ENCODE peak calls at places on chromosome 20, in six cellular contexts. One of them, this sample, is unnamed.
A peak's percentile ranks its signal among the peaks of the same experiment; 100 is the strongest.

GRCh38 chr20:24986436-24987015 is 6.0 kb downstream of the APMAP start:
- DNase-seq in PC-3: no peak
- DNase-seq in mammary epithelial cell: no peak
- DNase-seq in AG04450: no peak
- DNase-seq in CD8-positive, alpha-beta memory T cell: no peak
- DNase-seq in stomach: no peak
- DNase-seq in this sample: no peak

GRCh38 chr20:23415958-23416583 is 5.2 kb downstream of the NAPB start:
- DNase-seq in PC-3: no peak
- DNase-seq in mammary epithelial cell: peak; percentile 46
- DNase-seq in AG04450: no peak
- DNase-seq in CD8-positive, alpha-beta memory T cell: peak; percentile 71
- DNase-seq in stomach: no peak
- DNase-seq in this sample: no peak

GRCh38 chr20:45919536-45919933 is 7.6 kb upstream of the PLTP start:
- DNase-seq in PC-3: no peak
- DNase-seq in mammary epithelial cell: no peak
- DNase-seq in AG04450: peak; percentile 82
- DNase-seq in CD8-positive, alpha-beta memory T cell: no peak
- DNase-seq in stomach: peak; percentile 85
- DNase-seq in this sample: no peak

GRCh38 chr20:58649288-58650180 is 1.5 kb upstream of the STX16 start:
- DNase-seq in PC-3: no peak
- DNase-seq in mammary epithelial cell: no peak
- DNase-seq in AG04450: no peak
- DNase-seq in CD8-positive, alpha-beta memory T cell: peak; percentile 61
- DNase-seq in stomach: peak; percentile 34
- DNase-seq in this sample: peak; percentile 55

GRCh38 chr20:21102691-21103311 is 3.4 kb downstream of the LINC00237 start:
- DNase-seq in PC-3: no peak
- DNase-seq in mammary epithelial cell: peak; percentile 35
- DNase-seq in AG04450: no peak
- DNase-seq in CD8-positive, alpha-beta memory T cell: peak; percentile 71
- DNase-seq in stomach: peak; percentile 49
- DNase-seq in this sample: peak; percentile 60

GRCh38 chr20:62357681-62358080 is 9.4 kb downstream of the LAMA5 start:
- DNase-seq in PC-3: no peak
- DNase-seq in mammary epithelial cell: no peak
- DNase-seq in AG04450: no peak
- DNase-seq in CD8-positive, alpha-beta memory T cell: no peak
- DNase-seq in stomach: no peak
- DNase-seq in this sample: no peak

GRCh38 chr20:58619847-58620431 is 31.1 kb upstream of the STX16 start:
- DNase-seq in PC-3: peak; percentile 18
- DNase-seq in mammary epithelial cell: peak; percentile 24
- DNase-seq in AG04450: no peak
- DNase-seq in CD8-positive, alpha-beta memory T cell: no peak
- DNase-seq in stomach: no peak
- DNase-seq in this sample: no peak

GRCh38 chr20:32484221-32485125 is 100.7 kb downstream of the NOL4L start:
- DNase-seq in PC-3: peak; percentile 19
- DNase-seq in mammary epithelial cell: no peak
- DNase-seq in AG04450: no peak
- DNase-seq in CD8-positive, alpha-beta memory T cell: no peak
- DNase-seq in stomach: peak; percentile 50
- DNase-seq in this sample: peak; percentile 22

GRCh38 chr20:62480318-62480717 is 4.5 kb upstream of the GATA5 start:
- DNase-seq in PC-3: no peak
- DNase-seq in mammary epithelial cell: no peak
- DNase-seq in AG04450: no peak
- DNase-seq in CD8-positive, alpha-beta memory T cell: no peak
- DNase-seq in stomach: no peak
- DNase-seq in this sample: no peak

GRCh38 chr20:32555584-32555983 is 29.5 kb downstream of the NOL4L start:
- DNase-seq in PC-3: no peak
- DNase-seq in mammary epithelial cell: no peak
- DNase-seq in AG04450: no peak
- DNase-seq in CD8-positive, alpha-beta memory T cell: no peak
- DNase-seq in stomach: no peak
- DNase-seq in this sample: no peak

GRCh38 chr20:57985278-57985677 is 243.2 kb downstream of the ANKRD60 start:
- DNase-seq in PC-3: no peak
- DNase-seq in mammary epithelial cell: no peak
- DNase-seq in AG04450: no peak
- DNase-seq in CD8-positive, alpha-beta memory T cell: no peak
- DNase-seq in stomach: no peak
- DNase-seq in this sample: no peak

GRCh38 chr20:32605167-32605656 is 20.1 kb upstream of the NOL4L start:
- DNase-seq in PC-3: no peak
- DNase-seq in mammary epithelial cell: no peak
- DNase-seq in AG04450: peak; percentile 18
- DNase-seq in CD8-positive, alpha-beta memory T cell: no peak
- DNase-seq in stomach: no peak
- DNase-seq in this sample: no peak

GRCh38 chr20:59733326-59733725 is 129.0 kb downstream of the PHACTR3 start:
- DNase-seq in PC-3: no peak
- DNase-seq in mammary epithelial cell: no peak
- DNase-seq in AG04450: no peak
- DNase-seq in CD8-positive, alpha-beta memory T cell: no peak
- DNase-seq in stomach: no peak
- DNase-seq in this sample: no peak
- H3K9me3 ChIP-seq in PC-3: no peaks in the 10 kb centered on the region
- H3K9me3 ChIP-seq in mammary epithelial cell: no peaks in the 10 kb centered on the region
- H3K9me3 ChIP-seq in AG04450: peaks cover 12% of the 10 kb centered on the region
- H3K9me3 ChIP-seq in CD8-positive, alpha-beta memory T cell: no peaks in the 10 kb centered on the region
- H3K9me3 ChIP-seq in stomach: no peaks in the 10 kb centered on the region
- H3K9me3 ChIP-seq in this sample: no peaks in the 10 kb centered on the region

DNA sequence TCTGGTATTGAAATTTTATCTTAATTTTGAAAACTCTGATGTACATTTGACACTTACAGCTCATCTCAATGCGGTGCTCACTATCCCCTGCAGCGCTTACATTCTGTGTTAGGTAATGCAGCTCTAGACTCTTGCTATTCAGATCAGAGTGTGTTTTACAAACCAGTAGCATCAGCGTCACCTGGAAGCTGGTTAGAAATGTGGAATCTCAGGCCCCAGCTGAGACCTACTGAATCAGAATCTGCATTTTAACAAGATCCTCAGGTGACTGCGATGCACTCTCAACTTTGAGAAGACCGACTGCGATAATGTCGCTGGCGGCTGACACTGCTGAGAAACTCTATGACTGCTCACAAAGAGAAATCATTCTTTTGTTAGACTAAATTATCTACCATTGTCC is 140.3 kb upstream of the BTBD3 start:
- DNase-seq in PC-3: no peak
- DNase-seq in mammary epithelial cell: no peak
- DNase-seq in AG04450: no peak
- DNase-seq in CD8-positive, alpha-beta memory T cell: no peak
- DNase-seq in stomach: no peak
- DNase-seq in this sample: no peak
- H3K27ac ChIP-seq in PC-3: no peak overlapping the region
- H3K27ac ChIP-seq in mammary epithelial cell: no peak overlapping the region
- H3K27ac ChIP-seq in AG04450: peak overlapping the region; percentile 22
- H3K27ac ChIP-seq in CD8-positive, alpha-beta memory T cell: no peak overlapping the region
- H3K27ac ChIP-seq in stomach: no peak overlapping the region
- H3K27ac ChIP-seq in this sample: no peak overlapping the region

GRCh38 chr20:12597491-12597890 is 411.3 kb upstream of the SPTLC3 start:
- DNase-seq in PC-3: no peak
- DNase-seq in mammary epithelial cell: no peak
- DNase-seq in AG04450: no peak
- DNase-seq in CD8-positive, alpha-beta memory T cell: no peak
- DNase-seq in stomach: no peak
- DNase-seq in this sample: no peak
- H3K4me3 ChIP-seq in PC-3: no peak overlapping the region
- H3K4me3 ChIP-seq in mammary epithelial cell: no peak overlapping the region
- H3K4me3 ChIP-seq in AG04450: no peak overlapping the region
- H3K4me3 ChIP-seq in CD8-positive, alpha-beta memory T cell: no peak overlapping the region
- H3K4me3 ChIP-seq in stomach: no peak overlapping the region
- H3K4me3 ChIP-seq in this sample: no peak overlapping the region

GRCh38 chr20:47042464-47042863 is 147.8 kb downstream of the EYA2 start:
- DNase-seq in PC-3: no peak
- DNase-seq in mammary epithelial cell: no peak
- DNase-seq in AG04450: no peak
- DNase-seq in CD8-positive, alpha-beta memory T cell: no peak
- DNase-seq in stomach: no peak
- DNase-seq in this sample: no peak

GRCh38 chr20:47043076-47043475 is 148.4 kb downstream of the EYA2 start:
- DNase-seq in PC-3: no peak
- DNase-seq in mammary epithelial cell: no peak
- DNase-seq in AG04450: no peak
- DNase-seq in CD8-positive, alpha-beta memory T cell: no peak
- DNase-seq in stomach: no peak
- DNase-seq in this sample: no peak

GRCh38 chr20:47038581-47039560 is 144.2 kb downstream of the EYA2 start:
- DNase-seq in PC-3: no peak
- DNase-seq in mammary epithelial cell: no peak
- DNase-seq in AG04450: no peak
- DNase-seq in CD8-positive, alpha-beta memory T cell: no peak
- DNase-seq in stomach: peak; percentile 59
- DNase-seq in this sample: no peak

GRCh38 chr20:47041500-47041899 is 146.9 kb downstream of the EYA2 start:
- DNase-seq in PC-3: no peak
- DNase-seq in mammary epithelial cell: no peak
- DNase-seq in AG04450: no peak
- DNase-seq in CD8-positive, alpha-beta memory T cell: no peak
- DNase-seq in stomach: no peak
- DNase-seq in this sample: no peak

DNA sequence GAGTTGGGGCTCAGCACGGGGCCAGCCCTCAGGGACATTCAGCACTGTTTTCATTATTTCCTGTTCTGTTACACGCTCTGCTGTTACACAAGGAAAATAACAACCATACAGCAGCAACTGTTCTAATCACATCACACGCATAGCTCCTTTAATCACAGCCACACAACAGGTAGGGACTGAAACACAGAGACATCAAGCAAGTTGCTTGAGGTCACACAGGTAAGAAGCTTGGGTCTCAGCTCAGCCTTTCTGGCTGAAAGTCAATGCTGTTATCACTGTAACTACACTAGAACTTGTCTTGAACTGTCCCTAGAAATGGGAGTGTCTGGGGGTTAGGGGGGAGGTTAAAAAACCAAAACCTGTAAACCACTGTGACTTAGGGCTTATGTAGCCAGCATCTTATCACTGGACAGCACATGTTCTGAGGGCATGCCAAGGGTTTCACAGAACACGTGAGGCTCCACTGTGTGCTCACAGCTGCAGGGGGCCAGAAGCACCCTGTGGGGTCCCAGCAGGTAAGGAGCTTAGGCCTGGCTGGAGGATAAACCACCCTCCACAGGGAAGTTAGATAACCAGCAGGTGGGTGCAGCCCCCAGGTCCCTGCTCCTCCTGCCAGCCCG is 146.0 kb downstream of the EYA2 start:
- DNase-seq in PC-3: no peak
- DNase-seq in mammary epithelial cell: no peak
- DNase-seq in AG04450: no peak
- DNase-seq in CD8-positive, alpha-beta memory T cell: no peak
- DNase-seq in stomach: no peak
- DNase-seq in this sample: no peak
- H3K9me3 ChIP-seq in PC-3: no peaks in the 10 kb centered on the region
- H3K9me3 ChIP-seq in mammary epithelial cell: no peaks in the 10 kb centered on the region
- H3K9me3 ChIP-seq in AG04450: peaks cover 6% of the 10 kb centered on the region
- H3K9me3 ChIP-seq in CD8-positive, alpha-beta memory T cell: no peaks in the 10 kb centered on the region
- H3K9me3 ChIP-seq in stomach: peaks cover 12% of the 10 kb centered on the region
- H3K9me3 ChIP-seq in this sample: no peaks in the 10 kb centered on the region

DNA sequence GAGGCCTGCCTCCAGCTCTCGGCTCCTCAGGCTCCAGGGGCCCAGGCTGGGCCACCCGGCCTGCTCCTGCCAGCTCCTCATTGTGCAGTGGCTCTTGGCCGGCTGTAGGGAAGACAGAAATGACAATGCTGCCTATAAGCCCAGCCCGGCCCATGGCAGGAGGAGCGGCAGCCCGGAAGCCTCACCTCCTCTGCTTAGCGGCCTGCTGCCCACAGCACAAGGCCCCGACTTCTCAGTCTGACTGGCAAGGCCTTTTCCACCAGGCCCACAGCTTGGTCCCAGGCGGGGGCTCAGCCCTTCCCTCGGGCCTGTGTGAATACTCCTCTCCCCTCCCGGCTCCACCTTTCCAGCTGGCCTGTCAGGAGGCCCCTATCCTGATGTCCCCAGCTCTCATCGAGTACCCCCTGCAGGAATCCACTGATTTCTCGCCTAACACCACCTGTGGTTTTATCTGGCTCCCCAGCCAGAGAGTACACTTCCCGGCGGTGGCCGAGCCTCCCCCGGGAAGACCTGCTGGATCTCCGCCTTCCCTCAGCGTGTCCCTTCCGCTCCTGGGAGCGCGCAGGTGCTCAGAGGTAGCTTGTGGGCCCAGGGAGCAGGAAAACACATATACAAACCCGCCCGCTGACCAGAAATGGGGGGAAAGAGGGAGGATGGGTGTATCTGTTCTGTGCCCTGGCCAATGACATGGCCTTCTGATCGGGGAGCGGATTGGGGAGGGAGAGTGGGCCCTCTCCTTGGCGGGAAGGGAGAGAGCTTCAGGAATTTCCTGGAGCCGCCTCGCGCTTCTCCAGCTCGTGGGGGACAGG is 963 bp downstream of the DDRGK1 start:
- DNase-seq in PC-3: peak; percentile 39
- DNase-seq in mammary epithelial cell: peak; percentile 40
- DNase-seq in AG04450: no peak
- DNase-seq in CD8-positive, alpha-beta memory T cell: peak; percentile 51
- DNase-seq in stomach: peak; percentile 33
- DNase-seq in this sample: no peak
- H3K27ac ChIP-seq in PC-3: peak overlapping the region; percentile 60
- H3K27ac ChIP-seq in mammary epithelial cell: peak overlapping the region; percentile 49
- H3K27ac ChIP-seq in AG04450: no peak overlapping the region
- H3K27ac ChIP-seq in CD8-positive, alpha-beta memory T cell: peak overlapping the region; percentile 91
- H3K27ac ChIP-seq in stomach: peak overlapping the region; percentile 94
- H3K27ac ChIP-seq in this sample: peak overlapping the region; percentile 91

GRCh38 chr20:8212286-8212685 is 80.2 kb downstream of the PLCB1 start:
- DNase-seq in PC-3: peak; percentile 25
- DNase-seq in mammary epithelial cell: no peak
- DNase-seq in AG04450: no peak
- DNase-seq in CD8-positive, alpha-beta memory T cell: no peak
- DNase-seq in stomach: no peak
- DNase-seq in this sample: no peak

GRCh38 chr20:8213831-8214587 is 81.9 kb downstream of the PLCB1 start:
- DNase-seq in PC-3: no peak
- DNase-seq in mammary epithelial cell: no peak
- DNase-seq in AG04450: no peak
- DNase-seq in CD8-positive, alpha-beta memory T cell: no peak
- DNase-seq in stomach: no peak
- DNase-seq in this sample: peak; percentile 25

GRCh38 chr20:8215516-8215915 is 83.5 kb downstream of the PLCB1 start:
- DNase-seq in PC-3: no peak
- DNase-seq in mammary epithelial cell: no peak
- DNase-seq in AG04450: peak; percentile 59
- DNase-seq in CD8-positive, alpha-beta memory T cell: no peak
- DNase-seq in stomach: no peak
- DNase-seq in this sample: no peak

GRCh38 chr20:8210749-8211148 is 78.7 kb downstream of the PLCB1 start:
- DNase-seq in PC-3: no peak
- DNase-seq in mammary epithelial cell: no peak
- DNase-seq in AG04450: no peak
- DNase-seq in CD8-positive, alpha-beta memory T cell: no peak
- DNase-seq in stomach: no peak
- DNase-seq in this sample: no peak

DNA sequence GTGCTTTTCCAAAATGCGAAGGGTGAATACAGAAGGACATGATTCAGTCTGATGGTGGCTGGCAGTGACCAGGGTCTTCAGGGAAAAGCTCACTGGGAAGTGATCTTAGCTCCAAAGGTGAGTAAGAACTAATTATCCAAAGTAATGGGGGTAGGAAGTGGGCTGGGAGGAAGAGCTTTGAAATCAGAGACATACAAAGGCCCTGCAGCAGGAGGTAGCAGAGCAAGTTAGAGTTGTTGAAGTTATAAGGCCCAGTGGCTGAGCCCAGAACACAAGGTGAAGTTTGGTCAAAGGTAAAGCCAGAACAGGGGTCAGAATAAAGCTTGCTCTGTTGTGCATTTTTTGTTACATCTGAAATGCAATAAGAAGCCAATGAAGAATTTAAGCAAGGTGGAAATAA is 81.2 kb downstream of the PLCB1 start:
- DNase-seq in PC-3: no peak
- DNase-seq in mammary epithelial cell: no peak
- DNase-seq in AG04450: no peak
- DNase-seq in CD8-positive, alpha-beta memory T cell: no peak
- DNase-seq in stomach: no peak
- DNase-seq in this sample: no peak
- H3K4me3 ChIP-seq in PC-3: no peak overlapping the region
- H3K4me3 ChIP-seq in mammary epithelial cell: no peak overlapping the region
- H3K4me3 ChIP-seq in AG04450: no peak overlapping the region
- H3K4me3 ChIP-seq in CD8-positive, alpha-beta memory T cell: no peak overlapping the region
- H3K4me3 ChIP-seq in stomach: no peak overlapping the region
- H3K4me3 ChIP-seq in this sample: no peak overlapping the region

This sample was measured in CD4-positive, alpha-beta memory T cell.